ENCODE peak calls at places on chromosomes 7 and 10, in six cellular contexts. F is HCT116, M is suprapubic skin, A is upper lobe of right lung, V is cardiac muscle cell, P is left lung. Y is an unnamed sample. For H3K4me1, the result is how much of the 10 kb centered on the place peaks cover.

GRCh38 chr7:101939136-101939695 is 121.8 kb downstream of the CUX1 start:
- DNase-seq in V (no peak), F (no peak), A (peak), M (no peak), P (no peak), Y (no peak)

GRCh38 chr7:116211913-116212596 is 1.7 kb downstream of the TES start:
- DNase-seq in A (no peak), V (no peak), F (no peak), M (no peak), P (no peak), Y (no peak)

GRCh38 chr10:132355754-132356153 is 23.8 kb downstream of the LRRC27 start:
- DNase-seq in P (no peak), V (no peak), F (no peak), A (no peak), M (peak), Y (no peak)

GRCh38 chr7:90560730-90561129 is 35.4 kb upstream of the CDK14 start:
- DNase-seq in A (no peak), M (no peak), V (no peak), P (no peak), F (no peak), Y (no peak)

GRCh38 chr7:103705542-103705941 is 259.5 kb upstream of the SLC26A5 start:
- DNase-seq in F (no peak), P (no peak), M (no peak), A (no peak), V (no peak), Y (no peak)

GRCh38 chr10:124172241-124172661 is 78.9 kb upstream of the CHST15 start:
- DNase-seq in V (no peak), F (no peak), A (no peak), P (no peak), M (peak), Y (no peak)

GRCh38 chr7:41942468-41943097 is 239.7 kb upstream of the INHBA start:
- DNase-seq in M (no peak), V (no peak), A (no peak), F (no peak), P (no peak), Y (no peak)

GRCh38 chr7:50687575-50688261 is 95.0 kb downstream of the GRB10 start:
- DNase-seq in V (no peak), A (no peak), M (no peak), F (no peak), P (no peak), Y (no peak)

GRCh38 chr10:119663866-119664698 is 12.9 kb downstream of the BAG3 start:
- DNase-seq in F (no peak), V (no peak), A (no peak), M (no peak), P (no peak), Y (no peak)

DNA sequence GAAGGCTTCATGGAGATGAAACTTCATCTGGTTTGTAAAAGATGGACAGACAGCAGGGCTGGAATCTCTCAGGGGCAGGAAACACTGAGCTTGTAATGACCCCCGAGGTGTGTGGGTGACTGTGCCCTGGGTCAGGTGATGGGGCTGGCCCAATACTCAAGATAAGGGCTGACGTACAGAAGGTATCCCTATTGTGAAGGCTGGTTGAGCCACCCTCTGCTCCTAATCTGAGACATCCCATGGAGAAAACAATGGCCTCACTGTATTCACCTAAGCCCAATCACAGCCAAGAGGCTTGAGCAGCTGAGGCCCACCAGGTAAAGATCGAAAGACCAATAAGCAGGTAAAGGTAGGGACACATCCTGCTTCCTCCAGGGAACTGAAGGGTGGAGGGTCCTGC is 34.8 kb upstream of the NUB1 start:
- DNase-seq in A (no peak), M (no peak), P (no peak), F (no peak), V (no peak), Y (no peak)
- TF ChIP-seq CTCF in A (no peak), M (no peak), P (no peak), F (no peak), V (no peak), Y (no peak)

GRCh38 chr10:11578802-11579255 is 32.6 kb downstream of the USP6NL start:
- DNase-seq in F (no peak), M (no peak), P (no peak), V (no peak), A (no peak), Y (no peak)
- H3K4me1 ChIP-seq in F (under half), M (under half), P (under half), V (under half), A (under half), Y (under half)

DNA sequence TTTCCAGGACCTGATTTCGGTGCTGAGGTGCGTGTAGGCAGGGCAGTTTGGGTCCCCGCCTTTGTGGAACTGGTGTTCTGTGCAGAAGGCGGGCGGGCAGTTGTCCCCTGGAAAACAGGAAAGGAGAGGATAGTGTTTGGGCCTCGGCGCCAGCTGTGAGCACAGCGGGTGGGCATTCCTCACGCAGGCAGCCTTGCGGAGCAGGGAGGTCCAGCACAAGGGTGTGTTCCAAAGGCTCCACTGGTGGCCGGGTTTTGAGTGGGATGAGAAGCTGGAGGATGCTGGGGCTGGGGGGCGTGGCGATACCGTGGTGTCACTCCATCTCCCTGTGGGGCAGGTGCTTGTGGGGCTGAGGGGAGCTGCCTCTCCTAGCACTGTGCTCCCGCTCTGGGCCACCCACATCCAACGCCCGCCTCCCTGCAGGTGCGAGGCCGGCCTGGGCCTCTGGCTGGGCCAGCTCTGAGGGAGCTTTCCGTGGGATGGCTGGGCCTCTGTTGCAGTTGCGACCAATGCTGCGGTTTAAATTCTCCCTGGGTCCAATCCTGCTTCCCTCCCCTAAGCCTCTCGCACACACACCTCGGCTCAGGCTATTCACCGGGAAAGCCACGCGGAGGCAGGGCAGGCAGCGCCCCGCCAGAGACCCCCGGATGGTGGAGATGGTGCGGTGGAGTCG is 15.9 kb downstream of the UNCX start:
- DNase-seq in F (no peak), M (no peak), P (no peak), A (no peak), V (no peak), Y (no peak)
- H3K4me3 ChIP-seq in F (no peak), M (no peak), P (no peak), A (no peak), V (no peak), Y (no peak)

DNA sequence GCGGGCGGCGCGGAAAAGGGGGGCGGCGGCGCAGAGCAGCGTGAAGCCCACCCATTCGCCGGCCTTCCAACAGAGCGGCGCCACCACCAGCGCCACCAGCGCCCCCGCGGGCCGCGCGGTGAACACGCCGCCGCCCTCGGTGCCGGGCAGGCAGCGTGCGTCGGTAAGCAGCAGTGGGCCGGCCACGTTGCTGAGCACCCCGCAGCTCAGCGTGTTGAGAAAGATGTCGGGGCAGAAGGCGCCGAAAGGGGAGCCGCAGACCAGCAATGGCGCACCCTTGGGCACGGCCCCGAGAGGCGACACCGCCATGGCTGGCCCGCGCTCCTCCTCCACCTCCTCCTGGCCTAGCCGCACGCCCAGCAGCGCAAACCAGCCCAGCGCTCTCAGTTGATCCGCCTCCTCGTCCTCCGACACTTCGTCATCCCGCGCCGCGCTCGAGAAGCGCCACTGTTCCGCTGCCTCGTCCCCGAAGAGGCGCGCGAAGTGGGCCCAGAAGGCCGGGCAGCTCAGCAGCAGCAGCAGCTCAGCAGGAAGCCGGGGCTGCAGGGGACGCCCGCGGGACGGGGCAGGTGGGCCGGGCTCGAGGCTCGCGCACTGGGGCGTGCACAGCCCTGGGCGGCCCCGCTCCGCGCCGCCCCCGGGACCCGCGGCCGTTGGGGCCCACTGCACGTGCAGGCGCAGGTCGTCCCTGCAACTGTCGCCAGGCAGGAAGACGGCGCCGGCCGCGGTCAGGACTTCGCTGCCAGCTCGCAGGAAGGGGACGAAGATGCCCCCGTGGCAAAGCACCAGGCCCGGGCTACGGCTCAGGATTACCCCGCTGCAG is 623 bp downstream of the TYSND1 start:
- DNase-seq in V (peak), P (peak), A (peak), F (no peak), M (peak), Y (peak)
- TF ChIP-seq CTCF in V (peak), P (peak), A (peak), F (peak), M (peak), Y (peak)

GRCh38 chr7:24829787-24830186 is 72.5 kb upstream of the GSDME start:
- DNase-seq in F (no peak), M (no peak), P (no peak), V (no peak), A (no peak), Y (no peak)

GRCh38 chr7:24830440-24831050 is 73.3 kb upstream of the GSDME start:
- DNase-seq in V (no peak), M (no peak), P (no peak), F (no peak), A (no peak), Y (no peak)

GRCh38 chr7:24827027-24827426 is 69.8 kb upstream of the GSDME start:
- DNase-seq in A (no peak), P (no peak), F (no peak), M (no peak), V (no peak), Y (no peak)

GRCh38 chr7:24827589-24827988 is 70.3 kb upstream of the GSDME start:
- DNase-seq in V (no peak), A (no peak), F (no peak), M (no peak), P (no peak), Y (no peak)

GRCh38 chr7:24828871-24829661 is 71.8 kb upstream of the GSDME start:
- DNase-seq in V (peak), A (no peak), F (no peak), M (no peak), P (no peak), Y (no peak)
- H3K4me1 ChIP-seq in V (half or more), A (under half), F (half or more), M (under half), P (under half), Y (under half)

GRCh38 chr7:112238330-112238729 is 31.8 kb downstream of the ZNF277 start:
- DNase-seq in V (no peak), P (no peak), A (no peak), F (no peak), M (no peak), Y (no peak)
- H3K4me3 ChIP-seq in V (no peak), P (no peak), A (no peak), F (no peak), M (no peak), Y (no peak)

GRCh38 chr7:1755783-1756626 is 85.9 kb downstream of the ELFN1 start:
- DNase-seq in A (peak), V (no peak), F (no peak), M (no peak), P (no peak), Y (no peak)
- TF ChIP-seq CTCF in A (no peak), V (no peak), F (no peak), M (no peak), P (no peak), Y (no peak)

DNA sequence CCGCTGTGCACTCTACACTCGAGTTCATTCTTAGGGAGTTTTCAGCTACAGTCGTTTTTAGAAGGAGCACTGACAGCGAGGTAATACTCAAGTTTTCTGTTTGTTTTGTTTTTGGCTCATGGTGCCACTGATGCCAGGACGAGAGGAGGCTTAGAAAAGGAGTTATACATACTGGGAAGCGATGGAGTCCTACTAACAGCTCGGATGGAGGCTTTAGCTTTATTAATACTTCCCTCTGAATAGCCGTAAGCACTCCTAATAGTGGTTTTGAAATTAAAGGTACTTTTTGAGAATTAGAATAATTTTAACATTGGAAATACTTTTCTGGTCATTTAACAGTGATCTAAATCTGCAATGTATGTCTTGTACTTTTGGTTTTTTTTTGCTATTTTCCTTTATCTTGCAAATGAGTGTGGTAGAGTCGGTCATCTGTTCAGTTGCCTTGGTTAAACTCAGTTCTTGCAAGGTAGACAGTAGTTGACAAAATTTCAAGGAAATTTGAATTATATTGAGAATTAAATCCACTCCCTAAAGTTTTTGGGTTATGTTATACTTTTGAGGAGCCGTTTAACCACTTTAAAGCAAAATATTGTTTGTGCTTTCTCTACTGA is 1.4 kb downstream of the HBP1 start:
- DNase-seq in P (no peak), M (no peak), V (no peak), F (no peak), A (no peak), Y (no peak)
- H3K4me1 ChIP-seq in P (half or more), M (half or more), V (under half), F (under half), A (under half), Y (half or more)